ENCODE peak calls at places on chromosomes 7 and 10, in nine cellular contexts. P is A549, C is ovary, D is stomach, G is body of pancreas, Z is esophagus squamous epithelium, J is NB4, N is HCT116, K is sigmoid colon. L is an unnamed sample.

GRCh38 chr10:118241229-118242137 is 100.6 kb downstream of the FAM204A start:
- DNase-seq in G (peak; percentile 83), N (peak; percentile 81), J (peak; percentile 77), Z (no peak), C (peak; percentile 89), P (peak; percentile 78), K (peak; percentile 88), D (peak; percentile 79), L (peak; percentile 81)

GRCh38 chr10:75266945-75267344 is 31.2 kb upstream of the COMTD1 start:
- DNase-seq in C (no peak), J (no peak), G (no peak), N (no peak), Z (no peak), D (no peak), K (no peak), P (no peak), L (no peak)

GRCh38 chr7:87325576-87326370 is 19.7 kb upstream of the CROT start:
- DNase-seq in G (no peak), K (no peak), Z (no peak), D (no peak), J (no peak), N (no peak), P (no peak), C (no peak), L (no peak)

GRCh38 chr10:18368681-18369080 is 228.5 kb downstream of the CACNB2 start:
- DNase-seq in N (no peak), K (no peak), P (no peak), J (no peak), Z (no peak), D (no peak), C (no peak), G (no peak), L (no peak)

GRCh38 chr10:108970016-108970415 is 953.3 kb downstream of the XPNPEP1 start:
- DNase-seq in N (no peak), D (no peak), C (no peak), Z (no peak), J (peak; percentile 49), P (peak; percentile 2), G (no peak), K (no peak), L (peak; percentile 29)

GRCh38 chr7:148242271-148242801 is 348.2 kb upstream of the C7orf33 start:
- DNase-seq in P (peak; percentile 62), K (no peak), J (peak; percentile 72), G (peak; percentile 39), C (no peak), D (peak; percentile 33), Z (no peak), N (peak; percentile 47), L (peak; percentile 31)

GRCh38 chr7:73633844-73634243 is 9.5 kb upstream of the MLXIPL start:
- DNase-seq in N (no peak), K (no peak), G (no peak), Z (no peak), P (no peak), C (no peak), J (no peak), D (no peak), L (no peak)

GRCh38 chr7:130970196-130970595 is 236.2 kb upstream of the KLF14 start:
- DNase-seq in P (no peak), K (no peak), D (no peak), Z (no peak), G (no peak), C (no peak), N (no peak), J (no peak), L (no peak)

GRCh38 chr10:88880287-88881094 is 446 bp downstream of the STAMBPL1 start:
- DNase-seq in D (peak; percentile 86), N (peak; percentile 51), K (peak; percentile 89), Z (peak; percentile 38), J (peak; percentile 92), P (peak; percentile 86), G (peak; percentile 83), C (peak; percentile 84), L (peak; percentile 73)

GRCh38 chr10:79223346-79224048 is 123.8 kb upstream of the PPIF start:
- DNase-seq in P (no peak), J (peak; percentile 61), G (peak; percentile 91), Z (no peak), C (peak; percentile 82), K (peak; percentile 96), N (no peak), D (peak; percentile 37), L (no peak)

GRCh38 chr7:99579956-99580777 is 17.9 kb upstream of the TMEM225B start:
- DNase-seq in N (no peak), C (peak; percentile 71), G (peak; percentile 36), J (peak; percentile 43), K (no peak), Z (no peak), D (no peak), P (no peak), L (peak; percentile 51)

GRCh38 chr10:43225787-43226153 is 41.1 kb downstream of the RASGEF1A start:
- DNase-seq in P (no peak), J (no peak), D (no peak), Z (no peak), G (peak; percentile 1), C (no peak), K (peak; percentile 43), N (no peak), L (no peak)

GRCh38 chr7:19916011-19916410 is 142.6 kb upstream of the TMEM196 start:
- DNase-seq in N (peak; percentile 29), P (no peak), J (no peak), K (no peak), G (no peak), D (no peak), Z (no peak), C (no peak), L (no peak)

GRCh38 chr7:23072916-23073315 is 32.7 kb upstream of the KLHL7 start:
- DNase-seq in Z (no peak), D (no peak), K (no peak), J (no peak), G (no peak), P (no peak), C (no peak), N (no peak), L (peak; percentile 7)

GRCh38 chr7:29371472-29371871 is 176.9 kb downstream of the CHN2 start:
- DNase-seq in G (no peak), D (no peak), C (no peak), P (no peak), J (no peak), K (no peak), N (no peak), Z (no peak), L (no peak)

GRCh38 chr7:30168800-30169584 is 34.2 kb downstream of the MTURN start:
- DNase-seq in N (no peak), Z (no peak), D (no peak), K (no peak), G (no peak), J (no peak), C (no peak), P (peak; percentile 42), L (no peak)

GRCh38 chr10:70890917-70891431 is 2.6 kb upstream of the PCBD1 start:
- DNase-seq in P (no peak), N (no peak), K (peak; percentile 66), Z (no peak), D (peak; percentile 64), C (peak; percentile 38), J (no peak), G (peak; percentile 86), L (no peak)

GRCh38 chr7:121797283-121798037 is 75.5 kb upstream of the PTPRZ1 start:
- DNase-seq in D (no peak), Z (no peak), P (no peak), N (no peak), K (no peak), G (no peak), C (no peak), J (no peak), L (no peak)

GRCh38 chr10:8242295-8242872 is 187.9 kb downstream of the GATA3 start:
- DNase-seq in K (no peak), N (no peak), D (no peak), J (no peak), G (no peak), C (no peak), Z (no peak), P (no peak), L (no peak)

GRCh38 chr7:34165927-34166550 is 260.7 kb downstream of the BMPER start:
- DNase-seq in C (no peak), G (no peak), J (peak; percentile 44), K (no peak), P (peak; percentile 37), D (no peak), Z (no peak), N (peak; percentile 7), L (peak; percentile 22)

GRCh38 chr10:11668847-11669610 is 57.6 kb upstream of the USP6NL start:
- DNase-seq in J (no peak), P (no peak), K (no peak), G (no peak), D (no peak), N (no peak), Z (no peak), C (no peak), L (no peak)
- TF ChIP-seq POLR2A in J (no peak), P (no peak), K (no peak), G (no peak), D (no peak), N (no peak), Z (no peak), C (no peak), L (no peak)

DNA sequence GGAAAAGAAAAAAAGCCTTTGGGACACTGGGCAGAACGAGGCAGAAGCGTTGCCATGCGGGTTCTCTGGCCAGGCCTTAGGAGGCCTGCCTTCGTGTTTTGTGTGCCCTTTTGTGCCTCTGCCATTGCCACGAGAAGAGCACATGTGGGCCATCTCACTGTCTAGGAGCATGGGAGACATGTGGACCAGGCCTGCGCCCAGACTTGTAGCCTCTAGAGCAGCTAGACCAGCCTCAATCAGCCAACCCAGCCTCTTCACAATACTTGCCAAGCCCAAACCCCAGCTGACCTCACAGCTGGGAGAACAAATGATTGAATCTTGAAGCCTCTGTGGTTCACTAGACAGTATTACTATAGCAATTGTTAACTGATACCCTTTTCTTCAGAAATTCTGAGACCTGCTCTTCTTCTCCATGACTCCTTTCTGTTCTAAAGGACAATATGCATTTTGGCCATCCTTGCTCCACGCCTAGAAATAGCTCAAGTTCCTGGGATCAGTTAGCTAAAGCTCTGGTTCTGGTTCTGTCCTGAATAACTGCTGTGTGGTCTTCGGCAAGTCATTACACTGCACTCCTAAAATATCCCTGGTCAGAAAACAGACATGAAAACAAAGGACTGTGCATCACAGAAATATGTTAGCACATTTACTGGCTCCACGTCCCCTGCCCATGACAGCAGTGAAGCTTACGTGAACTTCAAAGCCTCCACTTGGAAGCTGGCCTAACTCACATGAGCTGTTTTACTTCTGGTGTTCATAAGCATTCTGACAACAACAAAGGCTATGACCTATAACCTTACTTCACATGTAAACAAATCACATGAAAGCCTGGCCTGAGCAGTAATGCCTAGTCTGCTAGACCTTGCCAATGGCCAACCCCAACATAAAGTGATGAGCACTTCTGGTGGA is 72.3 kb upstream of the MKRN1 start:
- DNase-seq in K (no peak), G (no peak), P (no peak), Z (no peak), C (no peak), J (no peak), N (no peak), D (no peak), L (no peak)
- TF ChIP-seq POLR2A in K (no peak), G (no peak), P (no peak), Z (no peak), C (no peak), J (no peak), N (no peak), D (no peak), L (no peak)

GRCh38 chr7:50379082-50379481 is 71.1 kb downstream of the FIGNL1 start:
- DNase-seq in P (no peak), D (no peak), G (no peak), N (no peak), J (no peak), Z (no peak), K (no peak), C (no peak), L (no peak)
- TF ChIP-seq POLR2A in P (no peak), D (no peak), G (no peak), N (no peak), J (no peak), Z (no peak), K (no peak), C (no peak), L (no peak)

GRCh38 chr7:139133335-139134139 is 24.0 kb upstream of the ZC3HAV1 start:
- DNase-seq in K (peak; percentile 91), Z (peak; percentile 47), G (peak; percentile 86), N (peak; percentile 82), P (peak; percentile 90), J (peak; percentile 97), D (peak; percentile 88), C (peak; percentile 88), L (peak; percentile 93)
- TF ChIP-seq POLR2A in K (no peak), Z (no peak), G (no peak), N (peak; percentile 59), P (peak; percentile 83), J (peak; percentile 56), D (no peak), C (peak; percentile 13), L (peak; percentile 65)

L was measured in erythroblast.